ENCODE peak calls at places on chromosomes 12 and 14, in seven cellular contexts. D is EL; G is astrocyte of the spinal cord; F is neural crest cell; W is GM06990; N is thoracic aorta; E is activated T-cell treated with anti-CD3 and anti-CD28 coated beads, Interleukin-2, amount 50 U/mL, for 4 hours. X is an unnamed sample.

GRCh38 chr12:45039757-45040156 is 11.1 kb downstream of the DBX2 start:
- DNase-seq in D (no peak), G (no peak), F (no peak), W (no peak), N (no peak), E (no peak), X (no peak)

GRCh38 chr14:105474478-105475268 is at the start of gene CRIP2:
- DNase-seq in D (peak), G (peak), F (no peak), W (no peak), N (no peak), E (no peak), X (no peak)

GRCh38 chr12:24307716-24308335 is 358.4 kb upstream of the SOX5 start:
- DNase-seq in D (no peak), G (no peak), F (no peak), W (no peak), N (no peak), E (no peak), X (no peak)

GRCh38 chr12:15834575-15834974 is 45.4 kb upstream of the EPS8 start:
- DNase-seq in D (no peak), G (no peak), F (no peak), W (no peak), N (no peak), E (no peak), X (no peak)

GRCh38 chr12:12278899-12279298 is 12.1 kb upstream of the LRP6 start:
- DNase-seq in D (peak), G (peak), F (no peak), W (no peak), N (no peak), E (no peak), X (peak)

GRCh38 chr12:26130728-26131127 is 5.9 kb upstream of the BHLHE41 start:
- DNase-seq in D (no peak), G (no peak), F (no peak), W (no peak), N (no peak), E (no peak), X (no peak)

GRCh38 chr14:38405851-38406630 is 150.1 kb upstream of the CLEC14A start:
- DNase-seq in D (peak), G (peak), F (no peak), W (no peak), N (no peak), E (no peak), X (no peak)

GRCh38 chr12:4960030-4960429 is 50.3 kb downstream of the KCNA1 start:
- DNase-seq in D (no peak), G (no peak), F (no peak), W (no peak), N (no peak), E (no peak), X (no peak)

GRCh38 chr12:122203301-122203967 is at the start of gene B3GNT4:
- DNase-seq in D (peak), G (peak), F (no peak), W (peak), N (no peak), E (peak), X (no peak)

GRCh38 chr12:107591095-107591375 is 94.6 kb upstream of the PWP1 start:
- DNase-seq in D (no peak), G (peak), F (no peak), W (no peak), N (no peak), E (no peak), X (peak)

GRCh38 chr14:54480830-54481562 is 7.8 kb downstream of the GMFB start:
- DNase-seq in D (peak), G (no peak), F (no peak), W (no peak), N (no peak), E (no peak), X (no peak)

GRCh38 chr14:75198291-75198933 is 22.0 kb upstream of the TMED10 start:
- DNase-seq in D (no peak), G (no peak), F (no peak), W (no peak), N (no peak), E (no peak), X (no peak)

GRCh38 chr14:72850360-72850759 is 43.5 kb downstream of the DPF3 start:
- DNase-seq in D (peak), G (no peak), F (no peak), W (no peak), N (no peak), E (no peak), X (no peak)